ENCODE peak calls at places on chromosomes 13 and 19, in eight cellular contexts. One of them, this sample, is unnamed.
A peak's percentile ranks its signal among the peaks of the same experiment; 100 is the strongest.

GRCh38 chr13:29569253-29570057 is 26.0 kb downstream of the SLC7A1 start:
- DNase-seq in AG09319: no peak
- DNase-seq in NCI-H1694: no peak
- DNase-seq in endothelial cell: no peak
- DNase-seq in pons: no peak
- DNase-seq in HuH-7: no peak
- DNase-seq in stimulated activated CD8-positive, alpha-beta memory T cell treated with anti-CD3 and anti-CD28 coated beads, Interleukin-15, amount 100 ng/mL, for 4 hours: no peak
- DNase-seq in KG1: no peak
- DNase-seq in this sample: no peak

GRCh38 chr13:105153626-105154025 is 1381.8 kb downstream of the EFNB2 start:
- DNase-seq in endothelial cell: no peak
- DNase-seq in KG1: no peak
- DNase-seq in pons: no peak
- DNase-seq in NCI-H1694: no peak
- DNase-seq in HuH-7: no peak
- DNase-seq in stimulated activated CD8-positive, alpha-beta memory T cell treated with anti-CD3 and anti-CD28 coated beads, Interleukin-15, amount 100 ng/mL, for 4 hours: no peak
- DNase-seq in AG09319: no peak
- DNase-seq in this sample: no peak

GRCh38 chr19:29811125-29812079 is at the start of gene CCNE1:
- DNase-seq in NCI-H1694: peak; percentile 25
- DNase-seq in endothelial cell: peak; percentile 90
- DNase-seq in KG1: peak; percentile 47
- DNase-seq in stimulated activated CD8-positive, alpha-beta memory T cell treated with anti-CD3 and anti-CD28 coated beads, Interleukin-15, amount 100 ng/mL, for 4 hours: peak; percentile 89
- DNase-seq in HuH-7: peak; percentile 87
- DNase-seq in AG09319: peak; percentile 64
- DNase-seq in pons: peak; percentile 77
- DNase-seq in this sample: peak; percentile 84

GRCh38 chr13:98026457-98026857 is 73.0 kb downstream of the IPO5 start:
- DNase-seq in NCI-H1694: no peak
- DNase-seq in AG09319: no peak
- DNase-seq in HuH-7: peak; percentile 15
- DNase-seq in pons: no peak
- DNase-seq in endothelial cell: no peak
- DNase-seq in KG1: no peak
- DNase-seq in stimulated activated CD8-positive, alpha-beta memory T cell treated with anti-CD3 and anti-CD28 coated beads, Interleukin-15, amount 100 ng/mL, for 4 hours: no peak
- DNase-seq in this sample: no peak

GRCh38 chr19:46466536-46467199 is 4.7 kb downstream of the PNMA8A start:
- DNase-seq in pons: no peak
- DNase-seq in NCI-H1694: no peak
- DNase-seq in stimulated activated CD8-positive, alpha-beta memory T cell treated with anti-CD3 and anti-CD28 coated beads, Interleukin-15, amount 100 ng/mL, for 4 hours: no peak
- DNase-seq in KG1: no peak
- DNase-seq in AG09319: no peak
- DNase-seq in endothelial cell: no peak
- DNase-seq in HuH-7: no peak
- DNase-seq in this sample: no peak

GRCh38 chr13:19596960-19597361 is 35.6 kb upstream of the TPTE2 start:
- DNase-seq in pons: no peak
- DNase-seq in NCI-H1694: no peak
- DNase-seq in endothelial cell: no peak
- DNase-seq in KG1: no peak
- DNase-seq in HuH-7: peak; percentile 73
- DNase-seq in stimulated activated CD8-positive, alpha-beta memory T cell treated with anti-CD3 and anti-CD28 coated beads, Interleukin-15, amount 100 ng/mL, for 4 hours: no peak
- DNase-seq in AG09319: no peak
- DNase-seq in this sample: no peak

GRCh38 chr13:34156841-34157365 is 339.0 kb downstream of the RFC3 start:
- DNase-seq in HuH-7: peak; percentile 23
- DNase-seq in NCI-H1694: peak; percentile 19
- DNase-seq in KG1: peak; percentile 40
- DNase-seq in stimulated activated CD8-positive, alpha-beta memory T cell treated with anti-CD3 and anti-CD28 coated beads, Interleukin-15, amount 100 ng/mL, for 4 hours: no peak
- DNase-seq in AG09319: peak; percentile 46
- DNase-seq in endothelial cell: no peak
- DNase-seq in pons: no peak
- DNase-seq in this sample: peak; percentile 56

GRCh38 chr19:15299568-15300409 is 32.5 kb downstream of the BRD4 start:
- DNase-seq in pons: no peak
- DNase-seq in endothelial cell: no peak
- DNase-seq in AG09319: no peak
- DNase-seq in HuH-7: no peak
- DNase-seq in NCI-H1694: no peak
- DNase-seq in stimulated activated CD8-positive, alpha-beta memory T cell treated with anti-CD3 and anti-CD28 coated beads, Interleukin-15, amount 100 ng/mL, for 4 hours: no peak
- DNase-seq in KG1: no peak
- DNase-seq in this sample: no peak

GRCh38 chr13:29918845-29919244 is 68.4 kb upstream of the UBL3 start:
- DNase-seq in AG09319: peak; percentile 61
- DNase-seq in HuH-7: no peak
- DNase-seq in endothelial cell: no peak
- DNase-seq in NCI-H1694: no peak
- DNase-seq in KG1: no peak
- DNase-seq in pons: no peak
- DNase-seq in stimulated activated CD8-positive, alpha-beta memory T cell treated with anti-CD3 and anti-CD28 coated beads, Interleukin-15, amount 100 ng/mL, for 4 hours: no peak
- DNase-seq in this sample: no peak

GRCh38 chr13:33379597-33379996 is 94.0 kb upstream of the STARD13 start:
- DNase-seq in NCI-H1694: no peak
- DNase-seq in stimulated activated CD8-positive, alpha-beta memory T cell treated with anti-CD3 and anti-CD28 coated beads, Interleukin-15, amount 100 ng/mL, for 4 hours: no peak
- DNase-seq in HuH-7: no peak
- DNase-seq in AG09319: no peak
- DNase-seq in KG1: no peak
- DNase-seq in pons: no peak
- DNase-seq in endothelial cell: no peak
- DNase-seq in this sample: no peak

GRCh38 chr19:49368711-49369358 is 5.2 kb downstream of the DKKL1 start:
- DNase-seq in HuH-7: no peak
- DNase-seq in pons: no peak
- DNase-seq in stimulated activated CD8-positive, alpha-beta memory T cell treated with anti-CD3 and anti-CD28 coated beads, Interleukin-15, amount 100 ng/mL, for 4 hours: no peak
- DNase-seq in AG09319: no peak
- DNase-seq in NCI-H1694: no peak
- DNase-seq in KG1: no peak
- DNase-seq in endothelial cell: no peak
- DNase-seq in this sample: no peak

GRCh38 chr19:4707956-4708650 is 15.5 kb downstream of the DPP9 start:
- DNase-seq in KG1: no peak
- DNase-seq in HuH-7: no peak
- DNase-seq in stimulated activated CD8-positive, alpha-beta memory T cell treated with anti-CD3 and anti-CD28 coated beads, Interleukin-15, amount 100 ng/mL, for 4 hours: no peak
- DNase-seq in NCI-H1694: no peak
- DNase-seq in AG09319: no peak
- DNase-seq in endothelial cell: no peak
- DNase-seq in pons: no peak
- DNase-seq in this sample: no peak